ENCODE peak calls at places on chromosome 2, in eight cellular contexts. One of them, this sample, is unnamed.

GRCh38 chr2:31271851-31272267 is 37.9 kb downstream of the EHD3 start:
- DNase-seq in cardiac fibroblast: peak; percentile 59
- DNase-seq in glutamatergic neuron: no peak
- DNase-seq in bronchial epithelial cell: peak; percentile 71
- DNase-seq in astrocyte: peak; percentile 25
- DNase-seq in breast epithelium: no peak
- DNase-seq in neural progenitor cell: no peak
- DNase-seq in RWPE1: no peak
- DNase-seq in this sample: no peak

GRCh38 chr2:8984152-8984551 is 19.3 kb downstream of the MBOAT2 start:
- DNase-seq in cardiac fibroblast: peak; percentile 55
- DNase-seq in glutamatergic neuron: no peak
- DNase-seq in bronchial epithelial cell: no peak
- DNase-seq in astrocyte: no peak
- DNase-seq in breast epithelium: no peak
- DNase-seq in neural progenitor cell: no peak
- DNase-seq in RWPE1: no peak
- DNase-seq in this sample: no peak

GRCh38 chr2:226011716-226012115 is 612.2 kb downstream of the NYAP2 start:
- DNase-seq in cardiac fibroblast: no peak
- DNase-seq in glutamatergic neuron: no peak
- DNase-seq in bronchial epithelial cell: no peak
- DNase-seq in astrocyte: no peak
- DNase-seq in breast epithelium: no peak
- DNase-seq in neural progenitor cell: no peak
- DNase-seq in RWPE1: no peak
- DNase-seq in this sample: no peak

GRCh38 chr2:29518010-29518409 is 402.8 kb downstream of the CLIP4 start:
- DNase-seq in cardiac fibroblast: peak; percentile 54
- DNase-seq in glutamatergic neuron: no peak
- DNase-seq in bronchial epithelial cell: peak; percentile 15
- DNase-seq in astrocyte: peak; percentile 67
- DNase-seq in breast epithelium: no peak
- DNase-seq in neural progenitor cell: no peak
- DNase-seq in RWPE1: no peak
- DNase-seq in this sample: no peak

GRCh38 chr2:200655918-200656580 is 70.2 kb downstream of the AOX1 start:
- DNase-seq in cardiac fibroblast: peak; percentile 11
- DNase-seq in glutamatergic neuron: no peak
- DNase-seq in bronchial epithelial cell: no peak
- DNase-seq in astrocyte: no peak
- DNase-seq in breast epithelium: no peak
- DNase-seq in neural progenitor cell: no peak
- DNase-seq in RWPE1: no peak
- DNase-seq in this sample: no peak

GRCh38 chr2:170500770-170501169 is 214.4 kb upstream of the SP5 start:
- DNase-seq in cardiac fibroblast: peak; percentile 22
- DNase-seq in glutamatergic neuron: no peak
- DNase-seq in bronchial epithelial cell: no peak
- DNase-seq in astrocyte: no peak
- DNase-seq in breast epithelium: no peak
- DNase-seq in neural progenitor cell: no peak
- DNase-seq in RWPE1: no peak
- DNase-seq in this sample: no peak

GRCh38 chr2:207274541-207274940 is 108.8 kb upstream of the KLF7 start:
- DNase-seq in cardiac fibroblast: no peak
- DNase-seq in glutamatergic neuron: no peak
- DNase-seq in bronchial epithelial cell: no peak
- DNase-seq in astrocyte: no peak
- DNase-seq in breast epithelium: no peak
- DNase-seq in neural progenitor cell: no peak
- DNase-seq in RWPE1: no peak
- DNase-seq in this sample: no peak

GRCh38 chr2:27920148-27920885 is 29.8 kb downstream of the BABAM2 start:
- DNase-seq in cardiac fibroblast: peak; percentile 92
- DNase-seq in glutamatergic neuron: no peak
- DNase-seq in bronchial epithelial cell: peak; percentile 78
- DNase-seq in astrocyte: peak; percentile 68
- DNase-seq in breast epithelium: no peak
- DNase-seq in neural progenitor cell: no peak
- DNase-seq in RWPE1: peak; percentile 5
- DNase-seq in this sample: no peak

GRCh38 chr2:236659758-236660150 is 90.1 kb downstream of the ACKR3 start:
- DNase-seq in cardiac fibroblast: no peak
- DNase-seq in glutamatergic neuron: no peak
- DNase-seq in bronchial epithelial cell: peak; percentile 71
- DNase-seq in astrocyte: peak; percentile 99
- DNase-seq in breast epithelium: no peak
- DNase-seq in neural progenitor cell: no peak
- DNase-seq in RWPE1: no peak
- DNase-seq in this sample: no peak

GRCh38 chr2:2788076-2788475 is 457.0 kb upstream of the MYT1L start:
- DNase-seq in cardiac fibroblast: no peak
- DNase-seq in glutamatergic neuron: no peak
- DNase-seq in bronchial epithelial cell: no peak
- DNase-seq in astrocyte: no peak
- DNase-seq in breast epithelium: no peak
- DNase-seq in neural progenitor cell: peak; percentile 62
- DNase-seq in RWPE1: no peak
- DNase-seq in this sample: no peak

GRCh38 chr2:181421464-181421863 is 35.7 kb upstream of the ITGA4 start:
- DNase-seq in cardiac fibroblast: no peak
- DNase-seq in glutamatergic neuron: no peak
- DNase-seq in bronchial epithelial cell: no peak
- DNase-seq in astrocyte: no peak
- DNase-seq in breast epithelium: no peak
- DNase-seq in neural progenitor cell: no peak
- DNase-seq in RWPE1: no peak
- DNase-seq in this sample: no peak

GRCh38 chr2:134070281-134070731 is 183.6 kb upstream of the MGAT5 start:
- DNase-seq in cardiac fibroblast: peak; percentile 8
- DNase-seq in glutamatergic neuron: no peak
- DNase-seq in bronchial epithelial cell: no peak
- DNase-seq in astrocyte: peak; percentile 31
- DNase-seq in breast epithelium: no peak
- DNase-seq in neural progenitor cell: no peak
- DNase-seq in RWPE1: no peak
- DNase-seq in this sample: no peak

GRCh38 chr2:74039611-74040010 is 54.9 kb downstream of the TET3 start:
- DNase-seq in cardiac fibroblast: no peak
- DNase-seq in glutamatergic neuron: peak; percentile 83
- DNase-seq in bronchial epithelial cell: no peak
- DNase-seq in astrocyte: no peak
- DNase-seq in breast epithelium: no peak
- DNase-seq in neural progenitor cell: no peak
- DNase-seq in RWPE1: no peak
- DNase-seq in this sample: no peak

GRCh38 chr2:127358044-127358443 is 29.7 kb downstream of the MAP3K2 start:
- DNase-seq in cardiac fibroblast: peak; percentile 37
- DNase-seq in glutamatergic neuron: no peak
- DNase-seq in bronchial epithelial cell: peak; percentile 7
- DNase-seq in astrocyte: peak; percentile 17
- DNase-seq in breast epithelium: no peak
- DNase-seq in neural progenitor cell: no peak
- DNase-seq in RWPE1: no peak
- DNase-seq in this sample: no peak

GRCh38 chr2:233839447-233839820 is 14.9 kb downstream of the HJURP start:
- DNase-seq in cardiac fibroblast: no peak
- DNase-seq in glutamatergic neuron: no peak
- DNase-seq in bronchial epithelial cell: no peak
- DNase-seq in astrocyte: no peak
- DNase-seq in breast epithelium: no peak
- DNase-seq in neural progenitor cell: no peak
- DNase-seq in RWPE1: no peak
- DNase-seq in this sample: no peak

GRCh38 chr2:157934684-157935377 is 58.7 kb upstream of the ACVR1 start:
- DNase-seq in cardiac fibroblast: no peak
- DNase-seq in glutamatergic neuron: no peak
- DNase-seq in bronchial epithelial cell: no peak
- DNase-seq in astrocyte: no peak
- DNase-seq in breast epithelium: no peak
- DNase-seq in neural progenitor cell: no peak
- DNase-seq in RWPE1: no peak
- DNase-seq in this sample: no peak

GRCh38 chr2:220103596-220103995 is 476.2 kb downstream of the SLC4A3 start:
- DNase-seq in cardiac fibroblast: no peak
- DNase-seq in glutamatergic neuron: no peak
- DNase-seq in bronchial epithelial cell: no peak
- DNase-seq in astrocyte: no peak
- DNase-seq in breast epithelium: no peak
- DNase-seq in neural progenitor cell: no peak
- DNase-seq in RWPE1: no peak
- DNase-seq in this sample: no peak

GRCh38 chr2:45258251-45258775 is 249.1 kb upstream of the SIX2 start:
- DNase-seq in cardiac fibroblast: no peak
- DNase-seq in glutamatergic neuron: no peak
- DNase-seq in bronchial epithelial cell: no peak
- DNase-seq in astrocyte: no peak
- DNase-seq in breast epithelium: no peak
- DNase-seq in neural progenitor cell: peak; percentile 35
- DNase-seq in RWPE1: no peak
- DNase-seq in this sample: no peak

GRCh38 chr2:44844651-44845270 is 96.7 kb upstream of the SIX3 start:
- DNase-seq in cardiac fibroblast: peak; percentile 5
- DNase-seq in glutamatergic neuron: no peak
- DNase-seq in bronchial epithelial cell: peak; percentile 5
- DNase-seq in astrocyte: no peak
- DNase-seq in breast epithelium: no peak
- DNase-seq in neural progenitor cell: no peak
- DNase-seq in RWPE1: peak; percentile 23
- DNase-seq in this sample: no peak

GRCh38 chr2:190637903-190638618 is 10.8 kb upstream of the NAB1 start:
- DNase-seq in cardiac fibroblast: no peak
- DNase-seq in glutamatergic neuron: no peak
- DNase-seq in bronchial epithelial cell: no peak
- DNase-seq in astrocyte: peak; percentile 20
- DNase-seq in breast epithelium: no peak
- DNase-seq in neural progenitor cell: no peak
- DNase-seq in RWPE1: no peak
- DNase-seq in this sample: no peak

GRCh38 chr2:130370490-130370889 is 14.6 kb downstream of the PTPN18 start:
- DNase-seq in cardiac fibroblast: no peak
- DNase-seq in glutamatergic neuron: no peak
- DNase-seq in bronchial epithelial cell: no peak
- DNase-seq in astrocyte: no peak
- DNase-seq in breast epithelium: no peak
- DNase-seq in neural progenitor cell: no peak
- DNase-seq in RWPE1: no peak
- DNase-seq in this sample: no peak

GRCh38 chr2:118667964-118668363 is 179.5 kb downstream of the EN1 start:
- DNase-seq in cardiac fibroblast: peak; percentile 83
- DNase-seq in glutamatergic neuron: no peak
- DNase-seq in bronchial epithelial cell: no peak
- DNase-seq in astrocyte: peak; percentile 96
- DNase-seq in breast epithelium: no peak
- DNase-seq in neural progenitor cell: no peak
- DNase-seq in RWPE1: no peak
- DNase-seq in this sample: no peak
- TF ChIP-seq CTCF in cardiac fibroblast: no peak
- TF ChIP-seq CTCF in glutamatergic neuron: no peak
- TF ChIP-seq CTCF in bronchial epithelial cell: no peak
- TF ChIP-seq CTCF in astrocyte: no peak
- TF ChIP-seq CTCF in breast epithelium: no peak
- TF ChIP-seq CTCF in neural progenitor cell: no peak
- TF ChIP-seq CTCF in RWPE1: no peak
- TF ChIP-seq CTCF in this sample: no peak

DNA sequence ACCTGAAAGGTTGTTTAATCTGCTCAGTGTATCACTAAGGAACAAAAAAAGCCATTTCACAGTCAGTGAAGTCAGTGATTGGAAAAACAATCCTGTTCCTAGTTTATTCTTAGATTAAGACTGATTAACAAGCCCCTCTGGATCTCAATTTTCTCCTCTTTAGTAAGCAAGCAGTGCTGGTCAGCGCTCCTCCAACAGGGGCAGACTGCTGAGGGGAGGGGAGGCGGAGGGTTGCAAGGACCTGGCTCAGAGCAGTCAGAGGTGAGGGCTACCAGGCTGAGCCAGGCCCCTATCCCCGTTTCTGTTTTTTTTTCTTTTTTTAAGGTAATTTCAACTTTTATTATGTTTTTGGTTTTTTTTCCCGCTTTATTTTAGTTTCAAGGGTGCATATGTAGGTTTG is 24.7 kb upstream of the KCNS3 start:
- DNase-seq in cardiac fibroblast: no peak
- DNase-seq in glutamatergic neuron: peak; percentile 21
- DNase-seq in bronchial epithelial cell: no peak
- DNase-seq in astrocyte: no peak
- DNase-seq in breast epithelium: no peak
- DNase-seq in neural progenitor cell: peak; percentile 39
- DNase-seq in RWPE1: no peak
- DNase-seq in this sample: no peak
- TF ChIP-seq CTCF in cardiac fibroblast: no peak
- TF ChIP-seq CTCF in glutamatergic neuron: no peak
- TF ChIP-seq CTCF in bronchial epithelial cell: no peak
- TF ChIP-seq CTCF in astrocyte: no peak
- TF ChIP-seq CTCF in breast epithelium: no peak
- TF ChIP-seq CTCF in neural progenitor cell: no peak
- TF ChIP-seq CTCF in RWPE1: no peak
- TF ChIP-seq CTCF in this sample: no peak

GRCh38 chr2:227148106-227148505 is 15.9 kb downstream of the COL4A4 start:
- DNase-seq in cardiac fibroblast: no peak
- DNase-seq in glutamatergic neuron: no peak
- DNase-seq in bronchial epithelial cell: no peak
- DNase-seq in astrocyte: no peak
- DNase-seq in breast epithelium: no peak
- DNase-seq in neural progenitor cell: no peak
- DNase-seq in RWPE1: no peak
- DNase-seq in this sample: no peak
- TF ChIP-seq CTCF in cardiac fibroblast: no peak
- TF ChIP-seq CTCF in glutamatergic neuron: no peak
- TF ChIP-seq CTCF in bronchial epithelial cell: no peak
- TF ChIP-seq CTCF in astrocyte: no peak
- TF ChIP-seq CTCF in breast epithelium: no peak
- TF ChIP-seq CTCF in neural progenitor cell: no peak
- TF ChIP-seq CTCF in RWPE1: no peak
- TF ChIP-seq CTCF in this sample: no peak

DNA sequence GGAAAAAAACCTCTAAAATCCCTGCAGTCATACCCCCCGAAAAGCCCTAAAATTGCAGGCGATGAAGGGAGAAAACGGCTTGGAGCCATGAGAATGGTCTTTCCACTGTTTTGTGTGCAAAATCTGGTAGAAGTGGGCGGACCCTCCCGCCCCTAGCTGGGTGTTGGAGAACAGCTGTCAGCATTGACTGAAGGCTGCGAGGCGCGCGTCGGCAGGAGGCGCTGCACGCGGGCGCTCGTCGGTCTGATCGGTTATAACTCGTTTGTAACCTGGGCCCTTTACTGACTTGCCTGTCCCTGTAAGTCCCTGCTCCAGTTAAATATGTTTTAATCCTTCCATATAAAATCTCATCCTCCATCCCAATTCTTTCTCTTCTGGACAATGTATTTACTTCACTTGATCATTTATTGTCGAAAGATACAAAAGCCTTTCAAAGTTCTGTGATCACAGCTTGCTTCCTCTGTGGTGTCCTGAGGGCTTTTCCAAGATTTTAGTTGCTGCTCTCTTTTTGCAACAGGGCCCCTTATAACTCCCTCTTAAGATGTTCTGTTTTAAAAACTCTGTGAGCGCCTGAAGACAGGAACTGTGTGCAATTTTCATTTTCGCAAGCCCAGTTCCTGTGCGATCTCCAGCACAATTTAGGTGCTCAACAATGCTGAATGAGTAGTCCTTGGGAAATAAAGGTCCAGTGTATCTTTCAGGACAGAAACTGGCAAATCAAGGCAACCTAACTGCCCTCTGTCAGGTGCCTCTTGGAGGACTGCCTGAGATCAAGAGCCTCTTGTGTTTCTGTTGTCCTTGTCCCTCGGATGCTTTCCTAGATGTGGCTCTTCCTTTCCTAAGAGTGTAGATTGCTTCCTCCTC is 906 bp upstream of the HNRNPLL start:
- DNase-seq in cardiac fibroblast: peak; percentile 85
- DNase-seq in glutamatergic neuron: peak; percentile 85
- DNase-seq in bronchial epithelial cell: peak; percentile 67
- DNase-seq in astrocyte: peak; percentile 56
- DNase-seq in breast epithelium: peak; percentile 78
- DNase-seq in neural progenitor cell: peak; percentile 92
- DNase-seq in RWPE1: peak; percentile 20
- DNase-seq in this sample: peak; percentile 69
- TF ChIP-seq CTCF in cardiac fibroblast: peak; percentile 95
- TF ChIP-seq CTCF in glutamatergic neuron: peak; percentile 62
- TF ChIP-seq CTCF in bronchial epithelial cell: peak; percentile 95
- TF ChIP-seq CTCF in astrocyte: peak; percentile 66
- TF ChIP-seq CTCF in breast epithelium: no peak
- TF ChIP-seq CTCF in neural progenitor cell: peak; percentile 92
- TF ChIP-seq CTCF in RWPE1: peak; percentile 88
- TF ChIP-seq CTCF in this sample: peak; percentile 86

This sample was measured in neural crest cell.